ENCODE peak calls at places on chromosomes 2 and 18, in ten cellular contexts. One of them, this sample, is unnamed.

GRCh38 chr2:45578056-45578843 is 32.8 kb downstream of the SRBD1 start:
- DNase-seq in mucosa of descending colon: peak
- DNase-seq in brain microvascular endothelial cell: peak
- DNase-seq in activated CD4-positive, alpha-beta T cell treated with anti-CD3 and anti-CD28 coated beads for 36 hours: peak
- DNase-seq in EH: peak
- DNase-seq in GM12864: no peak
- DNase-seq in NCI-H345: no peak
- DNase-seq in COLO829: peak
- DNase-seq in left cardiac atrium: no peak
- DNase-seq in NCI-H1694: peak
- DNase-seq in this sample: no peak

GRCh38 chr2:8543412-8544167 is 138.3 kb upstream of the ID2 start:
- DNase-seq in mucosa of descending colon: peak
- DNase-seq in brain microvascular endothelial cell: peak
- DNase-seq in activated CD4-positive, alpha-beta T cell treated with anti-CD3 and anti-CD28 coated beads for 36 hours: peak
- DNase-seq in EH: peak
- DNase-seq in GM12864: no peak
- DNase-seq in NCI-H345: no peak
- DNase-seq in COLO829: no peak
- DNase-seq in left cardiac atrium: peak
- DNase-seq in NCI-H1694: no peak
- DNase-seq in this sample: no peak

GRCh38 chr2:147013696-147014392 is 831.0 kb upstream of the ACVR2A start:
- DNase-seq in mucosa of descending colon: no peak
- DNase-seq in brain microvascular endothelial cell: no peak
- DNase-seq in activated CD4-positive, alpha-beta T cell treated with anti-CD3 and anti-CD28 coated beads for 36 hours: no peak
- DNase-seq in EH: no peak
- DNase-seq in GM12864: no peak
- DNase-seq in NCI-H345: no peak
- DNase-seq in COLO829: no peak
- DNase-seq in left cardiac atrium: no peak
- DNase-seq in NCI-H1694: no peak
- DNase-seq in this sample: no peak

GRCh38 chr2:239388236-239389151 is 12.3 kb downstream of the HDAC4 start:
- DNase-seq in mucosa of descending colon: no peak
- DNase-seq in brain microvascular endothelial cell: no peak
- DNase-seq in activated CD4-positive, alpha-beta T cell treated with anti-CD3 and anti-CD28 coated beads for 36 hours: no peak
- DNase-seq in EH: no peak
- DNase-seq in GM12864: no peak
- DNase-seq in NCI-H345: no peak
- DNase-seq in COLO829: no peak
- DNase-seq in left cardiac atrium: peak
- DNase-seq in NCI-H1694: no peak
- DNase-seq in this sample: no peak

GRCh38 chr2:48072556-48072955 is 166.3 kb upstream of the FBXO11 start:
- DNase-seq in mucosa of descending colon: no peak
- DNase-seq in brain microvascular endothelial cell: no peak
- DNase-seq in activated CD4-positive, alpha-beta T cell treated with anti-CD3 and anti-CD28 coated beads for 36 hours: no peak
- DNase-seq in EH: no peak
- DNase-seq in GM12864: no peak
- DNase-seq in NCI-H345: no peak
- DNase-seq in COLO829: no peak
- DNase-seq in left cardiac atrium: no peak
- DNase-seq in NCI-H1694: no peak
- DNase-seq in this sample: no peak

GRCh38 chr2:120246546-120247300 is 5.9 kb upstream of the RALB start:
- DNase-seq in mucosa of descending colon: no peak
- DNase-seq in brain microvascular endothelial cell: no peak
- DNase-seq in activated CD4-positive, alpha-beta T cell treated with anti-CD3 and anti-CD28 coated beads for 36 hours: no peak
- DNase-seq in EH: peak
- DNase-seq in GM12864: no peak
- DNase-seq in NCI-H345: peak
- DNase-seq in COLO829: no peak
- DNase-seq in left cardiac atrium: no peak
- DNase-seq in NCI-H1694: no peak
- DNase-seq in this sample: no peak

GRCh38 chr2:142642654-142643053 is 234.8 kb upstream of the KYNU start:
- DNase-seq in mucosa of descending colon: no peak
- DNase-seq in brain microvascular endothelial cell: peak
- DNase-seq in activated CD4-positive, alpha-beta T cell treated with anti-CD3 and anti-CD28 coated beads for 36 hours: no peak
- DNase-seq in EH: no peak
- DNase-seq in GM12864: no peak
- DNase-seq in NCI-H345: no peak
- DNase-seq in COLO829: no peak
- DNase-seq in left cardiac atrium: no peak
- DNase-seq in NCI-H1694: no peak
- DNase-seq in this sample: no peak

GRCh38 chr2:86700705-86701104 is 19.4 kb upstream of the RMND5A start:
- DNase-seq in mucosa of descending colon: no peak
- DNase-seq in brain microvascular endothelial cell: no peak
- DNase-seq in activated CD4-positive, alpha-beta T cell treated with anti-CD3 and anti-CD28 coated beads for 36 hours: no peak
- DNase-seq in EH: peak
- DNase-seq in GM12864: no peak
- DNase-seq in NCI-H345: no peak
- DNase-seq in COLO829: no peak
- DNase-seq in left cardiac atrium: no peak
- DNase-seq in NCI-H1694: no peak
- DNase-seq in this sample: no peak

GRCh38 chr2:118145806-118146205 is 57.5 kb downstream of the INSIG2 start:
- DNase-seq in mucosa of descending colon: no peak
- DNase-seq in brain microvascular endothelial cell: no peak
- DNase-seq in activated CD4-positive, alpha-beta T cell treated with anti-CD3 and anti-CD28 coated beads for 36 hours: no peak
- DNase-seq in EH: no peak
- DNase-seq in GM12864: no peak
- DNase-seq in NCI-H345: no peak
- DNase-seq in COLO829: no peak
- DNase-seq in left cardiac atrium: no peak
- DNase-seq in NCI-H1694: no peak
- DNase-seq in this sample: no peak

GRCh38 chr2:59584958-59585357 is 968.5 kb downstream of the BCL11A start:
- DNase-seq in mucosa of descending colon: peak
- DNase-seq in brain microvascular endothelial cell: no peak
- DNase-seq in activated CD4-positive, alpha-beta T cell treated with anti-CD3 and anti-CD28 coated beads for 36 hours: peak
- DNase-seq in EH: no peak
- DNase-seq in GM12864: no peak
- DNase-seq in NCI-H345: peak
- DNase-seq in COLO829: no peak
- DNase-seq in left cardiac atrium: no peak
- DNase-seq in NCI-H1694: peak
- DNase-seq in this sample: no peak

GRCh38 chr18:59715966-59716369 is 18.7 kb upstream of the CCBE1 start:
- DNase-seq in mucosa of descending colon: no peak
- DNase-seq in brain microvascular endothelial cell: peak
- DNase-seq in activated CD4-positive, alpha-beta T cell treated with anti-CD3 and anti-CD28 coated beads for 36 hours: no peak
- DNase-seq in EH: peak
- DNase-seq in GM12864: no peak
- DNase-seq in NCI-H345: no peak
- DNase-seq in COLO829: peak
- DNase-seq in left cardiac atrium: no peak
- DNase-seq in NCI-H1694: no peak
- DNase-seq in this sample: no peak

This sample was measured in cerebellar nuclear complex.